ENCODE peak calls at places on chromosomes 3 and 15, in five cellular contexts. I is germinal center, L is SW 1271, O is cardiac septum, N is hypothalamus. Z is an unnamed sample.

GRCh38 chr3:99645277-99646106 is 7.1 kb downstream of the COL8A1 start:
- DNase-seq in I (no peak), L (peak; percentile 33), O (no peak), N (no peak), Z (peak; percentile 38)

GRCh38 chr15:95646484-95646883 is 684.0 kb upstream of the NR2F2 start:
- DNase-seq in I (no peak), L (no peak), O (no peak), N (no peak), Z (no peak)

GRCh38 chr15:66107070-66107469 is 146.5 kb downstream of the MEGF11 start:
- DNase-seq in I (no peak), L (no peak), O (no peak), N (no peak), Z (no peak)

GRCh38 chr3:125310623-125311076 is 64.5 kb downstream of the ZNF148 start:
- DNase-seq in I (peak; percentile 21), L (no peak), O (no peak), N (no peak), Z (no peak)

GRCh38 chr3:57951106-57951882 is 56.9 kb upstream of the FLNB start:
- DNase-seq in I (no peak), L (peak; percentile 21), O (peak; percentile 91), N (peak; percentile 32), Z (no peak)

GRCh38 chr3:188339410-188340295 is 185.7 kb downstream of the LPP start:
- DNase-seq in I (no peak), L (no peak), O (no peak), N (no peak), Z (no peak)

GRCh38 chr3:15367059-15367458 is 34.7 kb upstream of the SH3BP5 start:
- DNase-seq in I (no peak), L (peak; percentile 19), O (no peak), N (no peak), Z (no peak)

GRCh38 chr3:49295489-49296058 is 18.5 kb upstream of the C3orf62 start:
- DNase-seq in I (peak; percentile 26), L (peak; percentile 3), O (no peak), N (no peak), Z (no peak)